ENCODE peak calls at places on chromosomes 16 and 17, in nine cellular contexts. One of them, this sample, is unnamed. For H3K4me1, the result is how much of the 10 kb centered on the place peaks cover.

GRCh38 chr17:28950017-28950751 is 1.1 kb downstream of the PHF12 start:
- DNase-seq in A673: peak
- DNase-seq in A549: peak
- DNase-seq in CD8-positive, alpha-beta memory T cell: peak
- DNase-seq in K562: peak
- DNase-seq in HCT116: no peak
- DNase-seq in right cardiac atrium: peak
- DNase-seq in BE2C: peak
- DNase-seq in right atrium auricular region: no peak
- DNase-seq in this sample: peak

GRCh38 chr17:39782481-39782880 is 44.7 kb downstream of the GRB7 start:
- DNase-seq in HCT116: no peak
- DNase-seq in BE2C: no peak
- DNase-seq in right cardiac atrium: no peak
- DNase-seq in K562: no peak
- DNase-seq in A549: no peak
- DNase-seq in CD8-positive, alpha-beta memory T cell: no peak
- DNase-seq in A673: peak
- DNase-seq in right atrium auricular region: no peak
- DNase-seq in this sample: no peak

GRCh38 chr16:84774810-84775209 is 45.0 kb upstream of the CRISPLD2 start:
- DNase-seq in K562: no peak
- DNase-seq in right atrium auricular region: peak
- DNase-seq in A673: no peak
- DNase-seq in right cardiac atrium: no peak
- DNase-seq in CD8-positive, alpha-beta memory T cell: no peak
- DNase-seq in BE2C: no peak
- DNase-seq in HCT116: no peak
- DNase-seq in A549: no peak
- DNase-seq in this sample: peak

GRCh38 chr16:87331241-87331801 is 14.1 kb upstream of the C16orf95 start:
- DNase-seq in HCT116: no peak
- DNase-seq in right cardiac atrium: no peak
- DNase-seq in BE2C: no peak
- DNase-seq in K562: no peak
- DNase-seq in A549: no peak
- DNase-seq in CD8-positive, alpha-beta memory T cell: no peak
- DNase-seq in A673: no peak
- DNase-seq in right atrium auricular region: no peak
- DNase-seq in this sample: no peak

GRCh38 chr16:73616186-73616585 is 568.3 kb upstream of the ZFHX3 start:
- DNase-seq in right atrium auricular region: no peak
- DNase-seq in right cardiac atrium: no peak
- DNase-seq in A673: no peak
- DNase-seq in CD8-positive, alpha-beta memory T cell: no peak
- DNase-seq in BE2C: no peak
- DNase-seq in HCT116: peak
- DNase-seq in A549: peak
- DNase-seq in K562: peak
- DNase-seq in this sample: no peak

GRCh38 chr17:7807206-7807605 is 26.8 kb upstream of the KDM6B start:
- DNase-seq in K562: no peak
- DNase-seq in A549: no peak
- DNase-seq in HCT116: no peak
- DNase-seq in right cardiac atrium: no peak
- DNase-seq in A673: no peak
- DNase-seq in CD8-positive, alpha-beta memory T cell: no peak
- DNase-seq in BE2C: no peak
- DNase-seq in right atrium auricular region: no peak
- DNase-seq in this sample: no peak

GRCh38 chr16:12245088-12245922 is 268.8 kb downstream of the SNX29 start:
- DNase-seq in A673: no peak
- DNase-seq in right atrium auricular region: no peak
- DNase-seq in CD8-positive, alpha-beta memory T cell: no peak
- DNase-seq in BE2C: no peak
- DNase-seq in right cardiac atrium: no peak
- DNase-seq in A549: no peak
- DNase-seq in K562: no peak
- DNase-seq in HCT116: no peak
- DNase-seq in this sample: no peak

GRCh38 chr17:47291242-47291873 is 32.4 kb upstream of the EFCAB13 start:
- DNase-seq in HCT116: no peak
- DNase-seq in A673: no peak
- DNase-seq in right cardiac atrium: no peak
- DNase-seq in K562: peak
- DNase-seq in BE2C: no peak
- DNase-seq in right atrium auricular region: no peak
- DNase-seq in CD8-positive, alpha-beta memory T cell: no peak
- DNase-seq in A549: no peak
- DNase-seq in this sample: no peak

GRCh38 chr16:88005968-88006367 is 54.7 kb downstream of the BANP start:
- DNase-seq in A673: no peak
- DNase-seq in A549: no peak
- DNase-seq in right atrium auricular region: no peak
- DNase-seq in CD8-positive, alpha-beta memory T cell: no peak
- DNase-seq in HCT116: no peak
- DNase-seq in K562: no peak
- DNase-seq in BE2C: no peak
- DNase-seq in right cardiac atrium: no peak
- DNase-seq in this sample: no peak

GRCh38 chr16:11024333-11025053 is 80.1 kb downstream of the CLEC16A start:
- DNase-seq in K562: no peak
- DNase-seq in BE2C: no peak
- DNase-seq in right atrium auricular region: no peak
- DNase-seq in A673: no peak
- DNase-seq in right cardiac atrium: no peak
- DNase-seq in A549: peak
- DNase-seq in HCT116: peak
- DNase-seq in CD8-positive, alpha-beta memory T cell: no peak
- DNase-seq in this sample: no peak

GRCh38 chr17:71936977-71937376 is 183.8 kb upstream of the SOX9 start:
- DNase-seq in BE2C: no peak
- DNase-seq in HCT116: peak
- DNase-seq in K562: no peak
- DNase-seq in A673: no peak
- DNase-seq in CD8-positive, alpha-beta memory T cell: no peak
- DNase-seq in right atrium auricular region: no peak
- DNase-seq in right cardiac atrium: no peak
- DNase-seq in A549: no peak
- DNase-seq in this sample: no peak

GRCh38 chr17:71937914-71938313 is 182.9 kb upstream of the SOX9 start:
- DNase-seq in A549: no peak
- DNase-seq in CD8-positive, alpha-beta memory T cell: no peak
- DNase-seq in HCT116: no peak
- DNase-seq in BE2C: no peak
- DNase-seq in A673: no peak
- DNase-seq in right cardiac atrium: no peak
- DNase-seq in K562: no peak
- DNase-seq in right atrium auricular region: no peak
- DNase-seq in this sample: no peak

GRCh38 chr17:71938340-71939010 is 182.3 kb upstream of the SOX9 start:
- DNase-seq in K562: no peak
- DNase-seq in BE2C: no peak
- DNase-seq in A549: no peak
- DNase-seq in right cardiac atrium: no peak
- DNase-seq in A673: no peak
- DNase-seq in CD8-positive, alpha-beta memory T cell: no peak
- DNase-seq in right atrium auricular region: no peak
- DNase-seq in HCT116: no peak
- DNase-seq in this sample: no peak

GRCh38 chr17:71934520-71934919 is 186.3 kb upstream of the SOX9 start:
- DNase-seq in K562: no peak
- DNase-seq in right cardiac atrium: no peak
- DNase-seq in right atrium auricular region: no peak
- DNase-seq in HCT116: no peak
- DNase-seq in BE2C: no peak
- DNase-seq in A673: no peak
- DNase-seq in CD8-positive, alpha-beta memory T cell: no peak
- DNase-seq in A549: no peak
- DNase-seq in this sample: no peak

DNA sequence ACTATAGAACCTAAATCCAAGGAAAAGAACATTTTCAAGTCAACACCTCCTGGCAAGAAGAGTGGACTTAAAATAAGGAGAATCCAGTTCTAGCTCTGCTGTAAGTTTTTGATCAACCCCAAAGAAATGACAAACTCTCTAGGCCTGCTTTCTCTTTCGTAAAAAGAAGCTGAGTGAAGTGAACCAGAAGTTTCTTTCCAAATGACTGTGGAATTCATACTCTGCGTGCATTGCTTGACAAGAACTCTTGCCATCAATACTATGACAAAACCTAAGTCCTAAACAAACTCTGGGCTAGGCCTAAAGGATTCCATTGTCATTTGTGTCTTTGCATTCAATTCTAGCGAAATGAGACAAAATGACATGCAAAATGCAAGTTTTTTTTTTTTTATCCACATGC is 187.5 kb upstream of the SOX9 start:
- DNase-seq in right cardiac atrium: no peak
- DNase-seq in CD8-positive, alpha-beta memory T cell: no peak
- DNase-seq in A673: no peak
- DNase-seq in BE2C: no peak
- DNase-seq in right atrium auricular region: no peak
- DNase-seq in A549: no peak
- DNase-seq in K562: no peak
- DNase-seq in HCT116: no peak
- DNase-seq in this sample: no peak
- H3K4me1 ChIP-seq in right cardiac atrium: under half
- H3K4me1 ChIP-seq in CD8-positive, alpha-beta memory T cell: under half
- H3K4me1 ChIP-seq in A673: under half
- H3K4me1 ChIP-seq in BE2C: under half
- H3K4me1 ChIP-seq in right atrium auricular region: under half
- H3K4me1 ChIP-seq in A549: under half
- H3K4me1 ChIP-seq in K562: under half
- H3K4me1 ChIP-seq in HCT116: under half
- H3K4me1 ChIP-seq in this sample: under half

GRCh38 chr16:89117239-89117974 is 23.8 kb downstream of the ACSF3 start:
- DNase-seq in right atrium auricular region: no peak
- DNase-seq in HCT116: no peak
- DNase-seq in right cardiac atrium: no peak
- DNase-seq in K562: no peak
- DNase-seq in CD8-positive, alpha-beta memory T cell: no peak
- DNase-seq in A673: no peak
- DNase-seq in A549: no peak
- DNase-seq in BE2C: no peak
- DNase-seq in this sample: no peak

GRCh38 chr16:89116341-89117238 is 22.9 kb downstream of the ACSF3 start:
- DNase-seq in A549: no peak
- DNase-seq in K562: no peak
- DNase-seq in A673: no peak
- DNase-seq in BE2C: peak
- DNase-seq in CD8-positive, alpha-beta memory T cell: no peak
- DNase-seq in right atrium auricular region: no peak
- DNase-seq in HCT116: no peak
- DNase-seq in right cardiac atrium: no peak
- DNase-seq in this sample: no peak

GRCh38 chr16:89118361-89119061 is 24.9 kb downstream of the ACSF3 start:
- DNase-seq in right atrium auricular region: no peak
- DNase-seq in K562: no peak
- DNase-seq in A673: peak
- DNase-seq in right cardiac atrium: no peak
- DNase-seq in BE2C: no peak
- DNase-seq in HCT116: no peak
- DNase-seq in A549: no peak
- DNase-seq in CD8-positive, alpha-beta memory T cell: no peak
- DNase-seq in this sample: no peak

GRCh38 chr16:89119161-89119621 is 25.5 kb downstream of the ACSF3 start:
- DNase-seq in BE2C: no peak
- DNase-seq in CD8-positive, alpha-beta memory T cell: no peak
- DNase-seq in right cardiac atrium: no peak
- DNase-seq in A673: no peak
- DNase-seq in right atrium auricular region: no peak
- DNase-seq in A549: no peak
- DNase-seq in HCT116: no peak
- DNase-seq in K562: no peak
- DNase-seq in this sample: no peak

GRCh38 chr16:89117975-89118289 is 24.3 kb downstream of the ACSF3 start:
- DNase-seq in A549: no peak
- DNase-seq in right atrium auricular region: no peak
- DNase-seq in HCT116: no peak
- DNase-seq in CD8-positive, alpha-beta memory T cell: no peak
- DNase-seq in K562: no peak
- DNase-seq in A673: no peak
- DNase-seq in right cardiac atrium: no peak
- DNase-seq in BE2C: peak
- DNase-seq in this sample: no peak
- H3K4me1 ChIP-seq in A549: under half
- H3K4me1 ChIP-seq in right atrium auricular region: under half
- H3K4me1 ChIP-seq in HCT116: under half
- H3K4me1 ChIP-seq in CD8-positive, alpha-beta memory T cell: half or more
- H3K4me1 ChIP-seq in K562: under half
- H3K4me1 ChIP-seq in A673: under half
- H3K4me1 ChIP-seq in right cardiac atrium: under half
- H3K4me1 ChIP-seq in BE2C: under half
- H3K4me1 ChIP-seq in this sample: under half

DNA sequence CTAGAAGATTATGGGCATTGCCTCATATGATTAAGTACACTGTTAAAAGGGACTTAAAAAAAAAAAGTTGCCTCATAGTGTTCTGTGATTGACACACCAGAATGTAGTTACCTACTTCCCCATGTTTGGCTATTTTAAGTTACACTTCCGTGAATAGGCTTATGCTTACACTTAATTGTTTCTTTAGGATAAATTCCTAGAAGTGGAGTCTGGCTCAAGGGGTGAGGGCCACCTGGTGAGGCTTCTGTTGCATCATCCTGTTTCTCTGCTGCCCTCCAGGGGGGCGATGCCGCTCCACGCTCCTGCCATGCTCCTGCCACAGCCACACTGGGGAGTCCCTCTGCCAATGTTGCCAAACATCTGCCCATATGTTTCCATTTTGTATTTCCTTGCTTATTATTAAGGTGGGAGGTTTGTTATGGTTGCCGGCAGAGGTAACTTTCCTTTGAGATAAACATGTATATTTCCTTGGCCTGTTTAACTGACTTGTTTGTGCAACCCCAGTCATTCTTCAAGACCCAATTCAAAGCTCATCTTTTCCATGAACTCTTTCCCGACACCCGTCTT is 73.1 kb downstream of the KSR1 start:
- DNase-seq in CD8-positive, alpha-beta memory T cell: no peak
- DNase-seq in BE2C: no peak
- DNase-seq in A673: peak
- DNase-seq in K562: peak
- DNase-seq in right atrium auricular region: no peak
- DNase-seq in A549: peak
- DNase-seq in HCT116: no peak
- DNase-seq in right cardiac atrium: no peak
- DNase-seq in this sample: no peak
- H3K4me1 ChIP-seq in CD8-positive, alpha-beta memory T cell: under half
- H3K4me1 ChIP-seq in BE2C: under half
- H3K4me1 ChIP-seq in A673: under half
- H3K4me1 ChIP-seq in K562: under half
- H3K4me1 ChIP-seq in right atrium auricular region: under half
- H3K4me1 ChIP-seq in A549: half or more
- H3K4me1 ChIP-seq in HCT116: under half
- H3K4me1 ChIP-seq in right cardiac atrium: under half
- H3K4me1 ChIP-seq in this sample: under half

DNA sequence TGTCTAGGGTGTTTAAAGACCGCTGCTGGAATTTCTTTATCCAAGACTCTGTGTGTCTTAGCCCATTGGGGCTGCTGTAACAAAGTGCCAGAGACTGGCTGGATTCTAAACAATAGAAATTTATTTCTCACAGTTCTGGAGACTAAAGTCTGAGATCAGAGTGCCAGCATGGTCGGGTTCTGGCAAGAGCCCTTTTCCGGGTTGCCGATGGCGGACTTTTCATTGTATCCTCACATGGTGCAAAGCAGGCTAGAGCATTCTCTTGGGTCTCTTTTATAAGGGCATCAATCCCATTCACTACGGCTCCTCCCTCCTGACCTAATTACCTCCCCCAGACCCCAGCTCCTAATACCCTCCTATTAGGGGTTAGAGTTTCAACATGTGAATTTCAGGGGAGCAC is 9.5 kb downstream of the NLRC5 start:
- DNase-seq in BE2C: no peak
- DNase-seq in A549: no peak
- DNase-seq in CD8-positive, alpha-beta memory T cell: no peak
- DNase-seq in right cardiac atrium: no peak
- DNase-seq in HCT116: no peak
- DNase-seq in K562: no peak
- DNase-seq in right atrium auricular region: no peak
- DNase-seq in A673: no peak
- DNase-seq in this sample: no peak
- H3K4me1 ChIP-seq in BE2C: under half
- H3K4me1 ChIP-seq in A549: under half
- H3K4me1 ChIP-seq in CD8-positive, alpha-beta memory T cell: half or more
- H3K4me1 ChIP-seq in right cardiac atrium: under half
- H3K4me1 ChIP-seq in HCT116: under half
- H3K4me1 ChIP-seq in K562: under half
- H3K4me1 ChIP-seq in right atrium auricular region: under half
- H3K4me1 ChIP-seq in A673: under half
- H3K4me1 ChIP-seq in this sample: under half

This sample was measured in gastrocnemius medialis.